ENCODE peak calls at places on chromosomes 2 and 18, in five cellular contexts. S is upper lobe of right lung; A is AG04450; K is thoracic aorta; W is CD8-positive, alpha-beta T cell. I is an unnamed sample.

GRCh38 chr2:7077660-7078278 is 160.6 kb downstream of the RNF144A start:
- DNase-seq in K (no peak), A (no peak), W (no peak), S (no peak), I (no peak)

GRCh38 chr2:223086360-223086981 is 34.5 kb downstream of the KCNE4 start:
- DNase-seq in K (no peak), S (no peak), W (no peak), A (no peak), I (no peak)

GRCh38 chr2:129301431-129301913 is 678.0 kb upstream of the RAB6C start:
- DNase-seq in S (no peak), A (no peak), K (no peak), W (no peak), I (no peak)

GRCh38 chr2:43136862-43137261 is 89.5 kb downstream of the ZFP36L2 start:
- DNase-seq in W (peak; percentile 83), S (no peak), K (no peak), A (no peak), I (no peak)

GRCh38 chr2:33108483-33109443 is 162.0 kb downstream of the LTBP1 start:
- DNase-seq in W (no peak), K (no peak), A (peak; percentile 79), S (no peak), I (no peak)

GRCh38 chr2:58194451-58194850 is 46.7 kb downstream of the FANCL start:
- DNase-seq in S (no peak), W (no peak), A (no peak), K (no peak), I (no peak)

GRCh38 chr2:70957838-70958237 is 20.6 kb upstream of the ANKRD53 start:
- DNase-seq in S (peak; percentile 51), W (no peak), A (no peak), K (no peak), I (no peak)

GRCh38 chr2:39377226-39377939 is 59.7 kb downstream of the MAP4K3 start:
- DNase-seq in W (no peak), S (no peak), A (no peak), K (no peak), I (no peak)

GRCh38 chr2:50575232-50575631 is 456.7 kb downstream of the NRXN1 start:
- DNase-seq in S (no peak), K (no peak), W (no peak), A (no peak), I (no peak)

GRCh38 chr2:46964835-46965560 is 49.4 kb upstream of the MCFD2 start:
- DNase-seq in S (no peak), A (no peak), W (no peak), K (no peak), I (no peak)

GRCh38 chr18:7626175-7626921 is 59.2 kb downstream of the PTPRM start:
- DNase-seq in A (no peak), K (no peak), S (no peak), W (no peak), I (no peak)

GRCh38 chr2:235685024-235685721 is 191.3 kb downstream of the AGAP1 start:
- DNase-seq in S (no peak), K (no peak), W (no peak), A (no peak), I (no peak)

GRCh38 chr2:224284134-224284946 is 117.6 kb downstream of the FAM124B start:
- DNase-seq in K (no peak), W (peak; percentile 29), S (no peak), A (no peak), I (no peak)

GRCh38 chr2:168992591-168993349 is 38.4 kb downstream of the ABCB11 start:
- DNase-seq in A (no peak), W (no peak), K (no peak), S (no peak), I (no peak)

GRCh38 chr2:9327873-9328352 is 95.4 kb downstream of the ITGB1BP1 start:
- DNase-seq in K (no peak), W (no peak), A (no peak), S (no peak), I (no peak)

GRCh38 chr2:71223767-71224333 is 3.1 kb downstream of the PAIP2B start:
- DNase-seq in W (no peak), S (no peak), K (no peak), A (no peak), I (peak; percentile 80)

GRCh38 chr18:79699653-79700052 is 20.1 kb downstream of the CTDP1 start:
- DNase-seq in W (no peak), S (no peak), A (no peak), K (no peak), I (no peak)

GRCh38 chr2:123670286-123670685 is 354.8 kb upstream of the CNTNAP5 start:
- DNase-seq in W (no peak), S (no peak), A (no peak), K (no peak), I (no peak)

GRCh38 chr2:240269380-240269779 is 128.9 kb upstream of the OTOS start:
- DNase-seq in K (no peak), W (no peak), S (peak; percentile 26), A (no peak), I (no peak)

GRCh38 chr2:55364189-55365055 is 55.2 kb downstream of the CCDC88A start:
- DNase-seq in A (peak; percentile 88), S (no peak), K (peak; percentile 10), W (no peak), I (no peak)

GRCh38 chr2:10137053-10137843 is 14.7 kb downstream of the RRM2 start:
- DNase-seq in K (no peak), S (no peak), A (no peak), W (no peak), I (no peak)

GRCh38 chr2:162482463-162482862 is 138.5 kb downstream of the GCA start:
- DNase-seq in A (no peak), W (no peak), S (no peak), K (no peak), I (no peak)

GRCh38 chr2:105671156-105671555 is 73.6 kb upstream of the NCK2 start:
- DNase-seq in W (no peak), S (no peak), A (no peak), K (peak; percentile 60), I (no peak)

GRCh38 chr2:34848132-34848531 is 1249.0 kb upstream of the FAM98A start:
- DNase-seq in W (no peak), K (no peak), A (no peak), S (no peak), I (no peak)

GRCh38 chr2:113202305-113203216 is 28.8 kb downstream of the PSD4 start:
- DNase-seq in K (no peak), A (no peak), S (peak; percentile 63), W (no peak), I (no peak)

GRCh38 chr2:75360945-75361344 is 161.6 kb upstream of the TACR1 start:
- DNase-seq in A (no peak), W (no peak), S (no peak), K (no peak), I (no peak)

GRCh38 chr2:12257476-12257875 is 459.3 kb upstream of the TRIB2 start:
- DNase-seq in K (no peak), W (no peak), A (no peak), S (no peak), I (no peak)

GRCh38 chr2:113136828-113137775 is 9.7 kb downstream of the IL1RN start:
- DNase-seq in S (no peak), A (peak; percentile 8), W (peak; percentile 48), K (no peak), I (no peak)

GRCh38 chr18:51133580-51134160 is 63.8 kb downstream of the MEX3C start:
- DNase-seq in W (no peak), S (no peak), A (no peak), K (no peak), I (no peak)

DNA sequence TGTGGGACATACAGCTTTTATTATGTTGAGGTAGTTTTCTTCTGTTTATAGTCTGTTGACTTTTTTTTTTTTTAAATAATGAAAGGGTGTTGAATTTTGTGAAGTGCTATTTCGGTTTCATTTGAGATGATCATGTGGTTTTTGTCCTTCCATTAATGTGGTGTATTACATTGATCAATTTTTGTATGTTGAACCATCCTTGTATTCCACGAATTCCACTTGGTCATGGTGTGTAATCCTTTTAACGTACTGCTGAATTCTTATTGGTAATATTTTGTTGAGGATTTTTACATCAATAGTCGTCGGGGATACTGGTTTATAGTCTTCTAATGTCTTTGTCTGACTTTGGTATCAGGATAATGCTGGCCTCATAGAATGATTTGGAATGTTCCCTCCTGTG is 18.8 kb downstream of the ALMS1 start:
- DNase-seq in A (no peak), K (no peak), W (no peak), S (no peak), I (no peak)
- H3K4me3 ChIP-seq in A (no peak overlapping the region), K (no peak overlapping the region), W (no peak overlapping the region), S (no peak overlapping the region), I (no peak overlapping the region)

GRCh38 chr2:238240761-238241711 is 1.2 kb upstream of the HES6 start:
- DNase-seq in S (peak; percentile 81), K (no peak), W (peak; percentile 29), A (no peak), I (peak; percentile 60)
- TF ChIP-seq CTCF in S (no peak), K (no peak), W (no peak), A (no peak), I (no peak)

GRCh38 chr2:28270456-28271146 is 122.1 kb upstream of the FOSL2 start:
- DNase-seq in W (no peak), K (no peak), A (no peak), S (no peak), I (no peak)
- H3K27ac ChIP-seq in W (no peak overlapping the region), K (no peak overlapping the region), A (peak overlapping the region; percentile 54), S (no peak overlapping the region), I (no peak overlapping the region)

DNA sequence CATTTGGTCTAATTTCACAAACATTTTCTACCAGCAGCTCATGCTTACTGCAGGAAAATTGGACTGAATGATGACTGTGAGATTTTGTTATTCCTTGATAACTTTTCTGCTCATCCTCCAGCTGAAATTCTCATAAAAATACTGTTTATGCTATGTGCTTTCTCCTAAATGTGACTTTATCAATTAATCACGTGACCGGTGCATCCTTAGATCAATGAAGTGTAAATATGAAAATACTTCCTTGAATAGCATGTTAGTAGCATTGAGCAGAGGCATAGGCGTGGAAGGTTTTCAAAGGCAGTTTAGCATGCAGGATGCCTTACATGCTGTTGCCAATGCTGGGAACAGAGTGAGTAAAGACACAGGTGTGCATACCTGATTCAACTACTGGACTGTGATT is 1002.5 kb downstream of the CBLN2 start:
- DNase-seq in A (no peak), W (no peak), S (no peak), K (no peak), I (no peak)
- H3K4me3 ChIP-seq in A (no peak overlapping the region), W (no peak overlapping the region), S (no peak overlapping the region), K (no peak overlapping the region), I (no peak overlapping the region)

GRCh38 chr2:26559556-26559955 is 81.6 kb downstream of the CIB4 start:
- DNase-seq in K (no peak), A (no peak), S (peak; percentile 26), W (no peak), I (peak; percentile 15)
- TF ChIP-seq CTCF in K (no peak), A (no peak), S (no peak), W (no peak), I (no peak)

DNA sequence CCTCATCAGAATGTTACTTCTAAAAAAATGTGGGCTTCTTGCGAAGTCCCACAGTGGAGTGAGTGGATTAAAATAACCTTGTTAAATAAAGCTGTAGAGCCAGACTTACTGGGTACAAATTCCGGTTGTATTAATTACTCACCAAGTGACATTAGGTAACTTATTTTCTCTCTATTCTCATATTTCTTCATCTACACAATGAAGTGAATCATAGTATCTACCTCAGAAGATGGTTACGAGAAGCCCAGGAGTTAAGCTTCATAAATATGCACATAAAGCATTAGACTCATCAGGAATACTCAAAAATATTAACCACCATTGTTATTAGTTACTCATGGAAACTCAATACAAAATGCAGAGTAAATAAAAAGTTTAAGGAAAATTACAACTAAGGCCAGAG is 52.4 kb downstream of the HNMT start:
- DNase-seq in K (no peak), W (no peak), A (no peak), S (no peak), I (no peak)
- H3K27ac ChIP-seq in K (no peak overlapping the region), W (no peak overlapping the region), A (no peak overlapping the region), S (no peak overlapping the region), I (no peak overlapping the region)